ENCODE peak calls at places on chromosomes 16 and 17, in ten cellular contexts. N, V, C, W, M, T, B, J, L and Q are unnamed samples.

GRCh38 chr17:36597866-36598777 is 3.3 kb upstream of the MRM1 start:
- DNase-seq in N (no peak), V (no peak), C (no peak), W (no peak), M (no peak), T (no peak), B (no peak), J (peak), L (no peak), Q (no peak)

GRCh38 chr17:46199379-46199778 is 6.2 kb upstream of the KANSL1 start:
- DNase-seq in N (no peak), V (no peak), C (no peak), W (no peak), M (no peak), T (no peak), B (no peak), J (no peak), L (no peak), Q (no peak)

GRCh38 chr17:27303734-27304133 is 9.8 kb downstream of the WSB1 start:
- DNase-seq in N (no peak), V (no peak), C (no peak), W (no peak), M (no peak), T (no peak), B (no peak), J (no peak), L (no peak), Q (no peak)

GRCh38 chr17:36198831-36199465 is 2.4 kb upstream of the CCL3L1 start:
- DNase-seq in N (no peak), V (no peak), C (no peak), W (no peak), M (no peak), T (no peak), B (no peak), J (no peak), L (no peak), Q (no peak)

GRCh38 chr16:21117567-21117966 is 33.1 kb downstream of the DNAH3 start:
- DNase-seq in N (no peak), V (no peak), C (no peak), W (no peak), M (no peak), T (no peak), B (no peak), J (no peak), L (no peak), Q (no peak)

GRCh38 chr17:49572226-49572625 is 3.4 kb upstream of the NXPH3 start:
- DNase-seq in N (no peak), V (no peak), C (no peak), W (no peak), M (no peak), T (no peak), B (no peak), J (no peak), L (no peak), Q (no peak)

GRCh38 chr16:23858496-23859062 is 22.8 kb downstream of the PRKCB start:
- DNase-seq in N (no peak), V (no peak), C (no peak), W (no peak), M (no peak), T (no peak), B (no peak), J (no peak), L (peak), Q (no peak)

GRCh38 chr17:63740464-63741181 is 976 bp downstream of the STRADA start:
- DNase-seq in N (no peak), V (no peak), C (no peak), W (no peak), M (no peak), T (no peak), B (no peak), J (no peak), L (no peak), Q (no peak)

GRCh38 chr17:81387235-81388060 is 7.8 kb upstream of the BAHCC1 start:
- DNase-seq in N (peak), V (peak), C (no peak), W (peak), M (no peak), T (no peak), B (peak), J (no peak), L (no peak), Q (no peak)

GRCh38 chr17:50955667-50956120 is 89.5 kb upstream of the TOB1 start:
- DNase-seq in N (no peak), V (no peak), C (no peak), W (no peak), M (no peak), T (no peak), B (no peak), J (no peak), L (no peak), Q (no peak)

GRCh38 chr17:81707725-81708646 is 4.1 kb upstream of the SLC25A10 start:
- DNase-seq in N (no peak), V (no peak), C (no peak), W (no peak), M (no peak), T (no peak), B (no peak), J (no peak), L (no peak), Q (no peak)

GRCh38 chr17:42190491-42191180 is 3.7 kb downstream of the GHDC start:
- DNase-seq in N (no peak), V (no peak), C (no peak), W (no peak), M (no peak), T (no peak), B (no peak), J (no peak), L (no peak), Q (no peak)

GRCh38 chr17:44522883-44523671 is 19.9 kb upstream of the GPATCH8 start:
- DNase-seq in N (peak), V (peak), C (peak), W (peak), M (peak), T (no peak), B (peak), J (peak), L (peak), Q (no peak)

GRCh38 chr16:75860654-75861053 is 134.4 kb upstream of the CPHXL start:
- DNase-seq in N (no peak), V (peak), C (no peak), W (no peak), M (no peak), T (no peak), B (no peak), J (no peak), L (no peak), Q (no peak)

GRCh38 chr17:57948169-57948554 is 7.0 kb downstream of the CUEDC1 start:
- DNase-seq in N (no peak), V (no peak), C (no peak), W (no peak), M (no peak), T (no peak), B (no peak), J (no peak), L (no peak), Q (no peak)

GRCh38 chr17:63928172-63928666 is 3.9 kb downstream of the CD79B start:
- DNase-seq in N (no peak), V (no peak), C (no peak), W (no peak), M (no peak), T (no peak), B (no peak), J (no peak), L (no peak), Q (no peak)

GRCh38 chr17:76404976-76405563 is 20.7 kb downstream of the SPHK1 start:
- DNase-seq in N (peak), V (no peak), C (no peak), W (no peak), M (no peak), T (no peak), B (no peak), J (no peak), L (no peak), Q (no peak)

GRCh38 chr16:71369494-71369893 is 11.0 kb downstream of the CALB2 start:
- DNase-seq in N (no peak), V (no peak), C (no peak), W (no peak), M (no peak), T (no peak), B (no peak), J (peak), L (no peak), Q (no peak)

GRCh38 chr16:24906199-24906808 is 60.5 kb downstream of the SLC5A11 start:
- DNase-seq in N (no peak), V (peak), C (peak), W (no peak), M (no peak), T (no peak), B (no peak), J (no peak), L (no peak), Q (peak)

GRCh38 chr17:50806141-50806643 is 29.2 kb upstream of the WFIKKN2 start:
- DNase-seq in N (peak), V (peak), C (no peak), W (no peak), M (no peak), T (no peak), B (no peak), J (no peak), L (no peak), Q (no peak)

GRCh38 chr17:16215002-16215272 is 397 bp downstream of the NCOR1 start:
- DNase-seq in N (peak), V (peak), C (no peak), W (no peak), M (no peak), T (no peak), B (peak), J (no peak), L (peak), Q (no peak)

GRCh38 chr16:66741131-66741900 is 10.1 kb downstream of the DYNC1LI2 start:
- DNase-seq in N (peak), V (no peak), C (peak), W (peak), M (no peak), T (peak), B (peak), J (peak), L (no peak), Q (no peak)
- TF ChIP-seq POLR2AphosphoS5 in N (peak), V (no peak), C (peak), W (peak), M (no peak), T (no peak), B (no peak), J (peak), L (no peak), Q (no peak)

GRCh38 chr17:77617516-77617915 is 341.0 kb upstream of the TNRC6C start:
- DNase-seq in N (no peak), V (no peak), C (no peak), W (no peak), M (no peak), T (no peak), B (no peak), J (no peak), L (no peak), Q (no peak)
- H3K4me3 ChIP-seq in N (no peak), V (no peak), C (no peak), W (no peak), M (no peak), T (no peak), B (no peak), J (no peak), L (no peak), Q (no peak)

GRCh38 chr17:65544658-65545057 is 16.8 kb downstream of the AXIN2 start:
- DNase-seq in N (no peak), V (no peak), C (no peak), W (no peak), M (no peak), T (no peak), B (no peak), J (no peak), L (no peak), Q (no peak)
- H3K27ac ChIP-seq in N (no peak), V (no peak), C (no peak), W (no peak), M (no peak), T (no peak), B (no peak), J (no peak), L (no peak), Q (peak)

GRCh38 chr16:85900031-85900792 is 1.2 kb downstream of the IRF8 start:
- DNase-seq in N (peak), V (no peak), C (no peak), W (no peak), M (no peak), T (no peak), B (no peak), J (no peak), L (no peak), Q (no peak)
- TF ChIP-seq POLR2AphosphoS5 in N (peak), V (no peak), C (no peak), W (no peak), M (no peak), T (no peak), B (no peak), J (no peak), L (no peak), Q (no peak)

GRCh38 chr16:67230809-67231660 is 4.1 kb downstream of the TMEM208 start:
- DNase-seq in N (peak), V (no peak), C (no peak), W (no peak), M (no peak), T (no peak), B (no peak), J (no peak), L (no peak), Q (no peak)

GRCh38 chr16:67235816-67236547 is 9.1 kb downstream of the TMEM208 start:
- DNase-seq in N (no peak), V (no peak), C (no peak), W (no peak), M (no peak), T (no peak), B (no peak), J (no peak), L (peak), Q (no peak)

GRCh38 chr16:67233596-67233995 is 6.7 kb downstream of the TMEM208 start:
- DNase-seq in N (no peak), V (no peak), C (no peak), W (no peak), M (no peak), T (no peak), B (no peak), J (no peak), L (no peak), Q (no peak)

GRCh38 chr16:67236551-67237395 is 9.8 kb downstream of the TMEM208 start:
- DNase-seq in N (no peak), V (peak), C (peak), W (peak), M (no peak), T (no peak), B (peak), J (no peak), L (peak), Q (no peak)

GRCh38 chr16:67234180-67234597 is 7.3 kb downstream of the TMEM208 start:
- DNase-seq in N (no peak), V (no peak), C (no peak), W (no peak), M (no peak), T (no peak), B (no peak), J (no peak), L (no peak), Q (no peak)
- H3K4me3 ChIP-seq in N (no peak), V (no peak), C (no peak), W (no peak), M (no peak), T (no peak), B (no peak), J (no peak), L (no peak), Q (no peak)

DNA sequence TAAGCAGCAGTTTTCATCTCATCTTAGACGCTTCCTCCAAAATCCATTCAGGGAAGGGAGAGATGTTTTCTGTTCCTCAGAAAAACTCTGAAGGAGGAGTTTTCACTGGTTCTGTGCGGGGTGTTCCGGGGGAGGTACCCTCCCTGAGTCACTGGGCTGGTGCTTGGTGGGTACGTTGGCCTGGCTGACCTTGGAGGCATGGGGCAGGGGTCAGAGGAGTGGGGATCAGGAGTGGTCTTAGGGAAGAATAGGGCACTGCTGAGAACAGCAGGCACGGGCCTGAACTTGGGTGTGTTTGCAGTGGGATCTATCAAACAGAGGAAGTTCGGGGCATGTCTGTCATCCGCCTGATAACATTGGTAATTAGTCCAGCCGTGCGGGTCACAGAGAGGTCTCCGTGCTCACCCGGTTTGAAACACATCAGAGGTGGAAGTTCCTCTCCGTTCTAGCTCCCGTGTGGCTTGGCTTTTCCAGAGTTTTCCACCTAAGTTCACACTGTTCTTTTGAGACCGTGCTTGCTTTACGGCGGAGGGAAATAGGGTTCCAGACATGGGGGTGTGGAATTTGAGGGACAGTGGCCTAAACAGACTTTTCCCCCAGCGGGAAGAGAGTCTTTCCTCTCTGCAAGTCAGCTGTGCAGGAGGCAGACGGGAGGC is 59.7 kb upstream of the CIBAR2 start:
- DNase-seq in N (no peak), V (no peak), C (no peak), W (no peak), M (no peak), T (no peak), B (no peak), J (no peak), L (no peak), Q (no peak)
- H3K27ac ChIP-seq in N (no peak), V (no peak), C (no peak), W (peak), M (no peak), T (peak), B (peak), J (no peak), L (no peak), Q (no peak)